ENCODE peak calls at places on chromosomes 2 and 18, in five cellular contexts. J, D, V, R and Y are unnamed samples.

GRCh38 chr2:101860157-101860556 is 131.6 kb upstream of the IL1R2 start:
- DNase-seq in J (no peak), D (no peak), V (no peak), R (no peak), Y (no peak)

GRCh38 chr2:12300927-12301326 is 415.8 kb upstream of the TRIB2 start:
- DNase-seq in J (no peak), D (no peak), V (no peak), R (no peak), Y (no peak)

GRCh38 chr2:69167469-69167822 is 154.5 kb downstream of the ANTXR1 start:
- DNase-seq in J (no peak), D (no peak), V (no peak), R (no peak), Y (no peak)

GRCh38 chr2:238061310-238062202 is 755 bp downstream of the SCLY start:
- DNase-seq in J (peak; percentile 35), D (peak; percentile 20), V (no peak), R (no peak), Y (peak; percentile 64)

GRCh38 chr2:135820003-135820618 is 16.9 kb downstream of the LCT start:
- DNase-seq in J (no peak), D (no peak), V (peak; percentile 48), R (no peak), Y (no peak)

GRCh38 chr2:12043131-12043530 is 296.7 kb downstream of the LPIN1 start:
- DNase-seq in J (no peak), D (no peak), V (no peak), R (no peak), Y (no peak)

GRCh38 chr2:142693171-142693950 is 184.1 kb upstream of the KYNU start:
- DNase-seq in J (no peak), D (no peak), V (no peak), R (no peak), Y (peak; percentile 21)

GRCh38 chr18:2657043-2657512 is 1.6 kb downstream of the SMCHD1 start:
- DNase-seq in J (no peak), D (no peak), V (no peak), R (no peak), Y (no peak)

GRCh38 chr2:86785456-86785855 is 5.3 kb downstream of the CD8A start:
- DNase-seq in J (no peak), D (no peak), V (no peak), R (no peak), Y (no peak)

GRCh38 chr2:44131177-44131576 is 37.5 kb upstream of the PPM1B start:
- DNase-seq in J (no peak), D (no peak), V (no peak), R (no peak), Y (no peak)

GRCh38 chr2:201126308-201127127 is 10.6 kb downstream of the CFLAR start:
- DNase-seq in J (no peak), D (no peak), V (no peak), R (no peak), Y (no peak)

GRCh38 chr18:48031641-48032040 is 101.2 kb upstream of the SMAD2 start:
- DNase-seq in J (no peak), D (no peak), V (no peak), R (no peak), Y (no peak)

GRCh38 chr2:8537572-8538155 is 144.2 kb upstream of the ID2 start:
- DNase-seq in J (no peak), D (no peak), V (no peak), R (no peak), Y (no peak)

GRCh38 chr18:11005528-11005927 is 143.8 kb downstream of the PIEZO2 start:
- DNase-seq in J (peak; percentile 99), D (no peak), V (peak; percentile 58), R (no peak), Y (no peak)

GRCh38 chr18:35999925-36000324 is 27.4 kb downstream of the RMP24 start:
- DNase-seq in J (no peak), D (no peak), V (no peak), R (no peak), Y (no peak)

GRCh38 chr2:64562148-64562784 is 38.1 kb downstream of the AFTPH start:
- DNase-seq in J (peak; percentile 26), D (no peak), V (no peak), R (peak; percentile 10), Y (peak; percentile 12)

GRCh38 chr18:48840491-48840877 is 110.3 kb downstream of the SMAD7 start:
- DNase-seq in J (no peak), D (no peak), V (no peak), R (no peak), Y (no peak)

GRCh38 chr2:85838641-85839040 is 50.1 kb downstream of the ST3GAL5 start:
- DNase-seq in J (no peak), D (no peak), V (no peak), R (no peak), Y (no peak)

GRCh38 chr2:241859436-241860183 is 916 bp upstream of the PDCD1 start:
- DNase-seq in J (no peak), D (peak; percentile 59), V (no peak), R (no peak), Y (peak; percentile 77)

GRCh38 chr18:27763936-27764335 is 413.0 kb downstream of the CDH2 start:
- DNase-seq in J (no peak), D (no peak), V (no peak), R (no peak), Y (no peak)

GRCh38 chr18:23575309-23575651 is 11.0 kb downstream of the NPC1 start:
- DNase-seq in J (no peak), D (no peak), V (no peak), R (no peak), Y (no peak)

GRCh38 chr2:187553908-187554703 is at the start of gene TFPI:
- DNase-seq in J (peak; percentile 64), D (peak; percentile 32), V (no peak), R (no peak), Y (no peak)

DNA sequence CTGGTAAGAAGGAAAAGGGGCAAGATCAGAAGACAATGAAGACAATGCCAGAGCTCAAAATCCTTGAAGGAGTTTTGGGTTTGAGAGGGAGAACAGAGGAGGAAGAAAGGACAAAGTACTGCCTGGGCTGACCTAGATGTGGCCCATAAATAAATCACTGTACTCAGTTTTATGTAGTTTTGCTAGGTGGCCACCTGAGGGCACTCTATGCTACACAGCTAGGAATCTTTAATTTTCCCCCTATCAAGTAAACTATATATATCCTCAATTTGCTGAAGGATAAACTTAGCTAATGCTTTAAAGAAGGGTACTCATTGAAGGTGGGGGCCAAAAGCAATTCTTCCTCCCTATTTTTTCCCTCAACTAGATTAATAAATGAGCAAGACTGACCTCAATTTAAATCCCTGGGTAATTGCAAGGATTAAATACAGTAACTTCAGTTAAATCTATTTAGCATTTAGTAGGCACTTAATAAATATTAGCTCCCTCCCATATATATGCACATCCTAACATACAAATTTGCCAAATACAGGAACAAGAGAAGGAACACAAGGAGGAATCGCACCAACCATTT is 540.3 kb downstream of the NRXN1 start:
- DNase-seq in J (peak; percentile 16), D (peak; percentile 11), V (no peak), R (peak; percentile 12), Y (peak; percentile 34)
- TF ChIP-seq ZBTB33 in J (no peak), D (no peak), V (no peak), R (no peak), Y (no peak)

GRCh38 chr2:229899604-229900003 is 22.2 kb downstream of the TRIP12 start:
- DNase-seq in J (no peak), D (no peak), V (no peak), R (no peak), Y (no peak)
- TF ChIP-seq ZBTB33 in J (no peak), D (no peak), V (no peak), R (no peak), Y (no peak)

GRCh38 chr18:8946046-8946838 is 156.3 kb upstream of the NDUFV2 start:
- DNase-seq in J (no peak), D (no peak), V (no peak), R (no peak), Y (no peak)

GRCh38 chr18:8949206-8949605 is 153.3 kb upstream of the NDUFV2 start:
- DNase-seq in J (no peak), D (no peak), V (no peak), R (no peak), Y (peak; percentile 63)

GRCh38 chr18:8948011-8948410 is 154.5 kb upstream of the NDUFV2 start:
- DNase-seq in J (no peak), D (no peak), V (no peak), R (no peak), Y (no peak)

GRCh38 chr18:8947576-8947975 is 154.9 kb upstream of the NDUFV2 start:
- DNase-seq in J (no peak), D (no peak), V (no peak), R (no peak), Y (no peak)

DNA sequence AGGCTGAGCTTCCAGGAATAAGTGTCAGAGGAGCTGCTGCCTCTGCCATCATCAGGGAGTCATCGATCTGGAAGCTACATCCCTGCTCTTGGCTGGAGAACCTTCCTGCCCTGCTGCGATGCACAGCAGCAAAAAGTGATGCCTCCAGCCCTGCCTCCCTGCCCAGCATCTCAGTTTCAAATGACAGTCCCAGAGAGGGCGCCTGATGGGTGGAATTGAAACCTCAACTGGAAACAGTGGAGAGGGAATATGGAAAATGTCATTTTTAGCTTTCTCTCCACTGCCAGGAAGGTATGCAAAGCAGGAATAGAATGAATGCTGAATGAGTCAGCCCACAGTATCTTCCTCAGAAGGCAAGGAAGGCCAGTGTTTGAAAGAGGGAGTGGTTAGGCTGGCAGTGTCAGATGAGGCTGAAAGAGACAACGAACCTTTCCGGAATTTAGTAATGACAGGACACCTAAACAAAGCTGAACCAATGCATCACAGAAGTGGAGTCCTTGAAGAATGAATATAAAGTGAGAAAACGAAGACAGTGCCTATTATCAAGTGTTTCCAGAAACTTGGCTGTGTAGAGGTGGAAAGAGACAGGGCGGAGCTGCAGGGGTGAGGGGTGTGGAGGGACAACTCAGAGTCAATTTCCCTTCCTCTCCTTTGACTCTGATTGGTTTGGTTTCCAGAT is 153.9 kb upstream of the NDUFV2 start:
- DNase-seq in J (no peak), D (no peak), V (no peak), R (no peak), Y (no peak)
- TF ChIP-seq ZBTB33 in J (no peak), D (no peak), V (no peak), R (no peak), Y (peak; percentile 50)

GRCh38 chr18:21168880-21169279 is 57.3 kb upstream of the ROCK1 start:
- DNase-seq in J (no peak), D (no peak), V (no peak), R (no peak), Y (no peak)

GRCh38 chr18:21164746-21165145 is 53.1 kb upstream of the ROCK1 start:
- DNase-seq in J (no peak), D (no peak), V (no peak), R (no peak), Y (no peak)

GRCh38 chr18:21163647-21164625 is 52.3 kb upstream of the ROCK1 start:
- DNase-seq in J (no peak), D (no peak), V (no peak), R (no peak), Y (no peak)

GRCh38 chr18:21162786-21163185 is 51.2 kb upstream of the ROCK1 start:
- DNase-seq in J (no peak), D (no peak), V (no peak), R (no peak), Y (no peak)

DNA sequence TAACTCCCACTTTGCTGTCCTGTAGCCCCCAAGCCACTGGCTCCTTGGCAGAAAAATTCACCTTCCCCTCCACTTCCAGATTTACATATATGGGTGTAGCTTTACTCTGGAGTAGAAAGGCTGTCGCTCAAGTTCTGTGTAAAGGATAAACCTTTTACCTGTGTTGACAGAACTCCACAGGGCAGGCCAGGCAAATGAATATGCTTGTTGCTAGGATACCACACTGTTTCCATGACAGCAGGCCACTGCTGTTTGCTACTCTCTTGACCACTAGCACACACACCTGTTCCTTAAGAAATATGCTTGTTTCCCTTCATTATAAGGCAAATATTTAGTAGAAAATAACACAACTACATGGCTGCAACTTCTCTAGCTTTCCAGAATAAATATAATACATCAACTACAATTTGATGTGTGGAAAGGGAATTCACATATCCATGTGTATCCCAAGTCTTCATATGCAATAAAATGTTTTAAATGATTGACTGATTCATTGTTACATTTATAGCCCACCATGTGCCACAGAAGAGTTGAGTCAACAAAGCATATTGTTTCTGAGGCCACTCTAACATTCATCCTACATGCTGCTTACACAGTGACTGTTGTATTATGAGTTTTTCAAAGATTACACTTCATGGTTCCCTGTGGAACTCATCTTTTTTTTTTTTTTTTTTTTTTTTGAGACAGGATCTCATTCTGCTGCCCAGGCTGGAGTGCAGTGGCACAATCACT is 56.2 kb upstream of the ROCK1 start:
- DNase-seq in J (peak; percentile 24), D (no peak), V (no peak), R (peak; percentile 15), Y (no peak)
- TF ChIP-seq ZBTB33 in J (no peak), D (no peak), V (no peak), R (no peak), Y (no peak)